ENCODE peak calls at places on chromosome 17, in ten cellular contexts. S is heart left ventricle, R is transverse colon, N is body of pancreas, C is uterus, K is upper lobe of left lung, Z is A549, G is esophagus muscularis mucosa, I is NB4, P is tibial nerve. A is an unnamed sample.
A peak's percentile ranks its signal among the peaks of the same experiment; 100 is the strongest.

GRCh38 chr17:76968707-76969597 is 100.7 kb downstream of the MGAT5B start:
- DNase-seq in S (peak; percentile 44), R (peak; percentile 55), N (peak; percentile 32), C (no peak), K (peak; percentile 87), Z (no peak), G (no peak), I (peak; percentile 49), P (no peak), A (no peak)

GRCh38 chr17:32810690-32811089 is 66.2 kb downstream of the MYO1D start:
- DNase-seq in S (no peak), R (no peak), N (no peak), C (no peak), K (no peak), Z (no peak), G (no peak), I (no peak), P (no peak), A (no peak)

GRCh38 chr17:47423406-47424295 is 99.9 kb downstream of the EFCAB13 start:
- DNase-seq in S (peak; percentile 54), R (peak; percentile 58), N (peak; percentile 28), C (no peak), K (peak; percentile 89), Z (peak; percentile 41), G (no peak), I (no peak), P (no peak), A (no peak)

GRCh38 chr17:77858291-77859034 is 100.0 kb upstream of the TNRC6C start:
- DNase-seq in S (no peak), R (no peak), N (no peak), C (no peak), K (no peak), Z (no peak), G (no peak), I (no peak), P (no peak), A (no peak)

GRCh38 chr17:65219124-65219523 is 82.0 kb downstream of the RGS9 start:
- DNase-seq in S (no peak), R (no peak), N (no peak), C (no peak), K (no peak), Z (no peak), G (no peak), I (peak; percentile 18), P (no peak), A (no peak)

GRCh38 chr17:352421-353212 is at the start of gene RPH3AL:
- DNase-seq in S (no peak), R (peak; percentile 80), N (peak; percentile 95), C (no peak), K (no peak), Z (peak; percentile 94), G (no peak), I (no peak), P (no peak), A (peak; percentile 52)

GRCh38 chr17:68489919-68490318 is 22.3 kb upstream of the PRKAR1A start:
- DNase-seq in S (no peak), R (no peak), N (no peak), C (no peak), K (no peak), Z (no peak), G (no peak), I (no peak), P (no peak), A (no peak)

GRCh38 chr17:20032636-20033035 is 23.5 kb downstream of the SPECC1 start:
- DNase-seq in S (no peak), R (no peak), N (no peak), C (no peak), K (no peak), Z (no peak), G (no peak), I (peak; percentile 35), P (no peak), A (no peak)

GRCh38 chr17:61650749-61651148 is 59.7 kb upstream of the NACA2 start:
- DNase-seq in S (no peak), R (no peak), N (no peak), C (no peak), K (no peak), Z (no peak), G (no peak), I (no peak), P (no peak), A (no peak)

GRCh38 chr17:65334391-65334790 is 197.2 kb downstream of the RGS9 start:
- DNase-seq in S (no peak), R (no peak), N (no peak), C (no peak), K (no peak), Z (no peak), G (no peak), I (no peak), P (no peak), A (no peak)

GRCh38 chr17:83189673-83190385 is 110.4 kb downstream of the METRNL start:
- DNase-seq in S (peak; percentile 65), R (no peak), N (peak; percentile 3), C (peak; percentile 24), K (peak; percentile 85), Z (no peak), G (no peak), I (no peak), P (peak; percentile 71), A (peak; percentile 88)

GRCh38 chr17:9162275-9162985 is 141.1 kb downstream of the NTN1 start:
- DNase-seq in S (no peak), R (no peak), N (no peak), C (no peak), K (peak; percentile 76), Z (peak; percentile 32), G (no peak), I (no peak), P (peak; percentile 20), A (no peak)

GRCh38 chr17:47203984-47204721 is 5.0 kb upstream of the MYL4 start:
- DNase-seq in S (no peak), R (no peak), N (no peak), C (no peak), K (no peak), Z (no peak), G (no peak), I (peak; percentile 45), P (no peak), A (no peak)

GRCh38 chr17:28849281-28849680 is 5.5 kb upstream of the ERAL1 start:
- DNase-seq in S (no peak), R (no peak), N (no peak), C (no peak), K (no peak), Z (no peak), G (no peak), I (peak; percentile 52), P (no peak), A (no peak)

GRCh38 chr17:19024101-19025078 is 19.8 kb upstream of the FAM83G start:
- DNase-seq in S (peak; percentile 20), R (no peak), N (no peak), C (no peak), K (peak; percentile 59), Z (no peak), G (no peak), I (no peak), P (no peak), A (no peak)

GRCh38 chr17:81537343-81537855 is 9.2 kb downstream of the FSCN2 start:
- DNase-seq in S (no peak), R (peak; percentile 67), N (peak; percentile 85), C (no peak), K (peak; percentile 55), Z (peak; percentile 77), G (no peak), I (peak; percentile 53), P (no peak), A (no peak)

GRCh38 chr17:35889818-35890773 is 9.9 kb upstream of the CCL5 start:
- DNase-seq in S (no peak), R (no peak), N (peak; percentile 41), C (no peak), K (no peak), Z (no peak), G (no peak), I (no peak), P (no peak), A (no peak)

GRCh38 chr17:38604479-38605229 is 1.1 kb downstream of the SRCIN1 start:
- DNase-seq in S (peak; percentile 48), R (no peak), N (no peak), C (no peak), K (peak; percentile 84), Z (peak; percentile 52), G (no peak), I (peak; percentile 62), P (no peak), A (no peak)

GRCh38 chr17:75832164-75832651 is 12.0 kb downstream of the UNC13D start:
- DNase-seq in S (no peak), R (peak; percentile 57), N (peak; percentile 68), C (peak; percentile 48), K (no peak), Z (no peak), G (no peak), I (peak; percentile 90), P (peak; percentile 23), A (peak; percentile 60)
- TF ChIP-seq POLR2A in S (peak; percentile 12), R (no peak), N (no peak), C (no peak), K (no peak), Z (no peak), G (no peak), I (peak; percentile 54), P (no peak), A (no peak)

DNA sequence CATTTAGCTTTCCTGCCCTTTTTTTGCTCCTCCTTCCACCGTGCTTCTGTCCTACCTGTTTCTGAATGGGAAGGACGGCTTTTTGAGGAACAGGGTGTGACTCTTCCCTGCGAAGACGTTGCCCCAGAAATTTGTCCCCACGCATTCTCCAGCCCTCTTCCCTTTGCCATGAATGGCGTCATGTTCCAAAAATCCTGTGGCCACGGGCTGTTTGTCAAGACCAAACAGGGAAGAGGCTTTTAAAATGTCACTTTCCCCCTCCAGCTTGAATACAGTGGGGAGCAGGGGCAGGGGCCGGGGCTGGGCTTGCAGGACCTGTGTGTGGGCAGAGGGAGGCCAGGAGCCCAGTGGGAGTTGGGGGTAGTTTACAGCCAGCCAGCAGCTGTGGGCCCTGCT is 13.9 kb downstream of the MPRIP start:
- DNase-seq in S (no peak), R (no peak), N (no peak), C (peak; percentile 56), K (no peak), Z (no peak), G (no peak), I (no peak), P (no peak), A (peak; percentile 53)
- H3K4me3 ChIP-seq in S (no peak overlapping the region), R (no peak overlapping the region), N (no peak overlapping the region), C (no peak overlapping the region), K (no peak overlapping the region), Z (no peak overlapping the region), G (no peak overlapping the region), I (no peak overlapping the region), P (no peak overlapping the region), A (no peak overlapping the region)

DNA sequence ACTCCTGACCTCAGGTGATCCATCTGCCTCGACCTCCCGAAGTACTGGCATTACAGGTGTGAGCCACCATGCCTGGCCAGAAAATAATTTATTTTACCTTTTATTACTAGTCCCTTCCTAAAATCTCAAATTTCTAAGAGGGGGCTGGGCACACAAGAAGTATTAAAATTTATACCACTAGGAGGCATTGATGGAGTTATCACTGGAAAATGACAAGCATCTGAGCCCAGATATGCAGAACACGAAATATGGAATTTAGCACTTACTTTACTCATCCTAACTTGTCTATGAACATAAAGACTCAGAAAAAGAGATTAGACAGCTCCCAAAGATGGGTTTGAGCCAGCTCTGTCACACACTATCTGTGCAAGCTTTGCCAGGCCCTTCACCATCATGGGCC is 46.4 kb downstream of the STAT5A start:
- DNase-seq in S (no peak), R (no peak), N (no peak), C (no peak), K (no peak), Z (no peak), G (no peak), I (no peak), P (no peak), A (no peak)
- TF ChIP-seq CTCF in S (peak; percentile 10), R (no peak), N (no peak), C (no peak), K (no peak), Z (peak; percentile 32), G (no peak), I (no peak), P (no peak), A (no peak)

GRCh38 chr17:45263477-45263860 is 1.6 kb upstream of the SPATA32 start:
- DNase-seq in S (no peak), R (no peak), N (no peak), C (no peak), K (no peak), Z (no peak), G (no peak), I (no peak), P (no peak), A (no peak)
- TF ChIP-seq POLR2A in S (no peak), R (no peak), N (no peak), C (no peak), K (no peak), Z (no peak), G (no peak), I (no peak), P (no peak), A (no peak)